ENCODE peak calls at places on chromosomes 1 and 21, in six cellular contexts. L is NCI-H1092 treated with DMSO at 0.1 percent for 48 hours, H is NCI-H1048, O is cardiac fibroblast, R is SHP77, G is NCI-H69. B is an unnamed sample.
A peak's percentile ranks its signal among the peaks of the same experiment; 100 is the strongest.

GRCh38 chr1:190754769-190755168 is 277.1 kb upstream of the BRINP3 start:
- DNase-seq in L (no peak), H (peak; percentile 62), O (peak; percentile 74), R (peak; percentile 34), G (peak; percentile 60), B (peak; percentile 21)

GRCh38 chr1:97441966-97442365 is 478.9 kb downstream of the DPYD start:
- DNase-seq in L (no peak), H (no peak), O (no peak), R (no peak), G (peak; percentile 8), B (no peak)

GRCh38 chr1:93661829-93662474 is 19.7 kb downstream of the BCAR3 start:
- DNase-seq in L (no peak), H (no peak), O (peak; percentile 82), R (no peak), G (no peak), B (peak; percentile 58)

GRCh38 chr1:91555821-91556531 is 55.3 kb downstream of the CDC7 start:
- DNase-seq in L (no peak), H (no peak), O (peak; percentile 85), R (no peak), G (no peak), B (peak; percentile 19)

GRCh38 chr1:158116768-158117167 is 63.9 kb upstream of the CD1D start:
- DNase-seq in L (no peak), H (no peak), O (no peak), R (no peak), G (no peak), B (no peak)

GRCh38 chr1:151801846-151802245 is 3.4 kb downstream of the LINGO4 start:
- DNase-seq in L (no peak), H (no peak), O (no peak), R (no peak), G (no peak), B (no peak)

GRCh38 chr1:190022709-190023108 is 455.0 kb downstream of the BRINP3 start:
- DNase-seq in L (no peak), H (no peak), O (no peak), R (no peak), G (peak; percentile 12), B (peak; percentile 46)

GRCh38 chr1:29279896-29280779 is 43.8 kb downstream of the PTPRU start:
- DNase-seq in L (no peak), H (no peak), O (peak; percentile 29), R (no peak), G (no peak), B (no peak)

GRCh38 chr21:17003221-17003620 is 509.6 kb upstream of the CXADR start:
- DNase-seq in L (no peak), H (no peak), O (peak; percentile 13), R (no peak), G (no peak), B (no peak)

GRCh38 chr1:7827134-7827955 is 25.5 kb downstream of the UTS2 start:
- DNase-seq in L (no peak), H (no peak), O (peak; percentile 6), R (no peak), G (no peak), B (no peak)

GRCh38 chr1:28163496-28164120 is 12.9 kb downstream of the PTAFR start:
- DNase-seq in L (peak; percentile 23), H (no peak), O (peak; percentile 75), R (no peak), G (no peak), B (no peak)

GRCh38 chr1:234315588-234315987 is 57.7 kb upstream of the COA6 start:
- DNase-seq in L (no peak), H (no peak), O (no peak), R (no peak), G (no peak), B (no peak)

GRCh38 chr1:16048573-16049189 is 5.1 kb downstream of the CLCNKB start:
- DNase-seq in L (peak; percentile 15), H (peak; percentile 44), O (peak; percentile 57), R (no peak), G (peak; percentile 70), B (no peak)

GRCh38 chr1:7516341-7516740 is 254.8 kb upstream of the VAMP3 start:
- DNase-seq in L (peak; percentile 7), H (no peak), O (no peak), R (no peak), G (peak; percentile 8), B (no peak)

GRCh38 chr1:27430903-27431653 is 38.7 kb downstream of the GPR3 start:
- DNase-seq in L (no peak), H (no peak), O (peak; percentile 53), R (no peak), G (no peak), B (no peak)

GRCh38 chr1:183577897-183578470 is 12.3 kb downstream of the NCF2 start:
- DNase-seq in L (no peak), H (no peak), O (no peak), R (no peak), G (no peak), B (no peak)

GRCh38 chr1:22563671-22564612 is 653 bp downstream of the EPHA8 start:
- DNase-seq in L (no peak), H (no peak), O (no peak), R (no peak), G (peak; percentile 42), B (no peak)

GRCh38 chr1:39104158-39105060 is 78.3 kb downstream of the NDUFS5 start:
- DNase-seq in L (peak; percentile 80), H (no peak), O (peak; percentile 39), R (peak; percentile 33), G (no peak), B (no peak)

GRCh38 chr21:23853796-23854379 is 1753.4 kb downstream of the MRPL39 start:
- DNase-seq in L (peak; percentile 66), H (no peak), O (peak; percentile 13), R (no peak), G (peak; percentile 61), B (peak; percentile 52)